ENCODE peak calls at places on chromosomes 11 and 22, in nine cellular contexts. M is NCI-H1105; Q is left cardiac atrium; Y is NCI-H774; U is stimulated activated CD4-positive, alpha-beta T cell treated with anti-CD3 and anti-CD28 coated beads, Interleukin-1b, Interleukin-23, amount 100 ng/mL, for 1 hour; I is GDM1; G is naive thymus-derived CD4-positive, alpha-beta T cell; T is HS-27A; N is skeletal muscle cell. A is an unnamed sample.

GRCh38 chr22:48936391-48936790 is 891.3 kb downstream of the BRD1 start:
- DNase-seq in M (no peak), Q (no peak), Y (no peak), U (no peak), I (no peak), G (no peak), T (no peak), N (no peak), A (no peak)

GRCh38 chr11:116373545-116373944 is 399.2 kb downstream of the BUD13 start:
- DNase-seq in M (no peak), Q (no peak), Y (no peak), U (no peak), I (no peak), G (no peak), T (no peak), N (no peak), A (no peak)

GRCh38 chr11:70135142-70136132 is 57.3 kb downstream of the ANO1 start:
- DNase-seq in M (no peak), Q (no peak), Y (no peak), U (no peak), I (no peak), G (no peak), T (no peak), N (no peak), A (no peak)

GRCh38 chr11:129386795-129387390 is 11.2 kb downstream of the BARX2 start:
- DNase-seq in M (no peak), Q (no peak), Y (no peak), U (no peak), I (no peak), G (no peak), T (no peak), N (no peak), A (no peak)

GRCh38 chr22:23000657-23001439 is 69.5 kb upstream of the GNAZ start:
- DNase-seq in M (no peak), Q (no peak), Y (no peak), U (no peak), I (no peak), G (no peak), T (no peak), N (no peak), A (no peak)

GRCh38 chr11:82906931-82907330 is 5.4 kb downstream of the DDIAS start:
- DNase-seq in M (no peak), Q (no peak), Y (no peak), U (no peak), I (no peak), G (no peak), T (no peak), N (no peak), A (no peak)

GRCh38 chr22:38415046-38415445 is 40.0 kb downstream of the KCNJ4 start:
- DNase-seq in M (no peak), Q (no peak), Y (no peak), U (no peak), I (no peak), G (no peak), T (no peak), N (no peak), A (no peak)

GRCh38 chr22:38611559-38611958 is 41.6 kb upstream of the DMC1 start:
- DNase-seq in M (no peak), Q (no peak), Y (no peak), U (no peak), I (no peak), G (no peak), T (no peak), N (no peak), A (no peak)

GRCh38 chr11:111565111-111565720 is 24.7 kb downstream of the LAYN start:
- DNase-seq in M (peak; percentile 74), Q (peak; percentile 48), Y (peak; percentile 66), U (peak; percentile 39), I (peak; percentile 12), G (peak; percentile 11), T (no peak), N (no peak), A (no peak)

GRCh38 chr11:76803811-76804600 is 20.9 kb downstream of the TSKU start:
- DNase-seq in M (no peak), Q (no peak), Y (no peak), U (no peak), I (no peak), G (no peak), T (no peak), N (no peak), A (no peak)

GRCh38 chr11:131978351-131978750 is 607.9 kb downstream of the NTM start:
- DNase-seq in M (no peak), Q (no peak), Y (no peak), U (no peak), I (no peak), G (no peak), T (no peak), N (no peak), A (no peak)

GRCh38 chr11:130215531-130216220 is 56.1 kb downstream of the ST14 start:
- DNase-seq in M (peak; percentile 8), Q (no peak), Y (no peak), U (no peak), I (no peak), G (no peak), T (no peak), N (no peak), A (no peak)

GRCh38 chr11:115660072-115660805 is 156.0 kb upstream of the CADM1 start:
- DNase-seq in M (no peak), Q (no peak), Y (no peak), U (no peak), I (no peak), G (no peak), T (no peak), N (no peak), A (no peak)

GRCh38 chr11:35116762-35117588 is 22.0 kb upstream of the CD44 start:
- DNase-seq in M (no peak), Q (no peak), Y (no peak), U (no peak), I (no peak), G (no peak), T (no peak), N (no peak), A (no peak)

GRCh38 chr11:123194308-123195181 is 503 bp downstream of the CLMP start:
- DNase-seq in M (peak; percentile 60), Q (no peak), Y (no peak), U (no peak), I (no peak), G (no peak), T (no peak), N (no peak), A (no peak)

GRCh38 chr11:115982666-115983065 is 478.5 kb upstream of the CADM1 start:
- DNase-seq in M (no peak), Q (no peak), Y (no peak), U (no peak), I (no peak), G (no peak), T (no peak), N (no peak), A (no peak)

GRCh38 chr22:46445771-46446485 is 91.5 kb downstream of the CELSR1 start:
- DNase-seq in M (no peak), Q (no peak), Y (no peak), U (no peak), I (no peak), G (no peak), T (no peak), N (no peak), A (no peak)

GRCh38 chr11:130726234-130726559 is 190.1 kb downstream of the SNX19 start:
- DNase-seq in M (no peak), Q (peak; percentile 61), Y (no peak), U (no peak), I (no peak), G (no peak), T (no peak), N (no peak), A (no peak)

GRCh38 chr11:22800482-22800881 is 29.1 kb downstream of the SVIP start:
- DNase-seq in M (no peak), Q (no peak), Y (no peak), U (no peak), I (no peak), G (no peak), T (no peak), N (no peak), A (no peak)

GRCh38 chr11:79098096-79098495 is 342.7 kb downstream of the TENM4 start:
- DNase-seq in M (no peak), Q (no peak), Y (no peak), U (no peak), I (no peak), G (no peak), T (no peak), N (no peak), A (no peak)

GRCh38 chr22:45149671-45150070 is 14.1 kb upstream of the NUP50 start:
- DNase-seq in M (no peak), Q (no peak), Y (no peak), U (no peak), I (no peak), G (no peak), T (no peak), N (no peak), A (no peak)

GRCh38 chr11:101022256-101022655 is 107.4 kb downstream of the PGR start:
- DNase-seq in M (no peak), Q (no peak), Y (no peak), U (no peak), I (no peak), G (no peak), T (no peak), N (no peak), A (no peak)

GRCh38 chr11:36363361-36364272 is 67.5 kb downstream of the PRR5L start:
- DNase-seq in M (no peak), Q (no peak), Y (no peak), U (no peak), I (peak; percentile 73), G (no peak), T (no peak), N (no peak), A (no peak)

GRCh38 chr11:13667245-13667644 is 1.2 kb upstream of the FAR1 start:
- DNase-seq in M (no peak), Q (no peak), Y (no peak), U (no peak), I (no peak), G (no peak), T (no peak), N (no peak), A (no peak)

GRCh38 chr22:34833982-34834510 is 231.9 kb upstream of the ISX start:
- DNase-seq in M (no peak), Q (no peak), Y (no peak), U (no peak), I (no peak), G (no peak), T (no peak), N (no peak), A (no peak)

GRCh38 chr22:38973289-38974169 is 8.6 kb upstream of the APOBEC3B start:
- DNase-seq in M (no peak), Q (peak; percentile 40), Y (no peak), U (peak; percentile 45), I (no peak), G (no peak), T (no peak), N (no peak), A (no peak)

A was measured in GOT3.